ENCODE peak calls at places on chromosomes 12 and 14, in nine cellular contexts. Z, A, P, Q, H, U, M, S and F are unnamed samples.

GRCh38 chr12:6606331-6607131 is 648 bp downstream of the CHD4 start:
- DNase-seq in P (no peak), U (peak), Q (no peak), Z (no peak), H (peak), S (peak), A (no peak), M (peak), F (no peak)

GRCh38 chr14:71855399-71856036 is 76.7 kb upstream of the RGS6 start:
- DNase-seq in P (no peak), S (peak), U (peak), H (peak), A (peak), Q (peak), M (peak), Z (peak), F (peak)

GRCh38 chr14:101719045-101719645 is 42.4 kb upstream of the PPP2R5C start:
- DNase-seq in Z (no peak), A (no peak), M (no peak), S (no peak), Q (no peak), P (no peak), H (no peak), U (no peak), F (no peak)

GRCh38 chr12:55922126-55922525 is 5.6 kb downstream of the PYM1 start:
- DNase-seq in M (no peak), Q (no peak), P (no peak), A (no peak), S (no peak), U (no peak), H (no peak), Z (no peak), F (no peak)

GRCh38 chr14:74697543-74697942 is 15.3 kb downstream of the AREL1 start:
- DNase-seq in P (no peak), Q (peak), S (peak), A (peak), Z (peak), U (no peak), H (peak), M (no peak), F (peak)

GRCh38 chr12:51027342-51027835 is 1.2 kb upstream of the SLC11A2 start:
- DNase-seq in Z (no peak), A (no peak), H (no peak), Q (no peak), S (no peak), P (no peak), M (no peak), U (no peak), F (no peak)

GRCh38 chr12:130398089-130398848 is 60.6 kb downstream of the PIWIL1 start:
- DNase-seq in Q (no peak), S (no peak), M (no peak), H (no peak), Z (no peak), U (no peak), A (no peak), P (no peak), F (no peak)

GRCh38 chr12:19409376-19409775 is 29.9 kb upstream of the AEBP2 start:
- DNase-seq in P (no peak), Z (no peak), H (no peak), Q (no peak), U (no peak), S (peak), M (no peak), A (no peak), F (no peak)

GRCh38 chr14:89443002-89443660 is 26.1 kb upstream of the FOXN3 start:
- DNase-seq in P (no peak), Z (no peak), S (no peak), A (peak), U (no peak), M (no peak), H (no peak), Q (no peak), F (no peak)

GRCh38 chr12:45989277-45989856 is 1.0 kb downstream of the SCAF11 start:
- DNase-seq in S (no peak), Q (no peak), P (peak), M (no peak), Z (no peak), A (no peak), U (no peak), H (no peak), F (no peak)

GRCh38 chr14:103733651-103734050 is 18.0 kb downstream of the ZFYVE21 start:
- DNase-seq in U (no peak), Z (no peak), Q (no peak), A (no peak), M (no peak), H (no peak), P (no peak), S (no peak), F (no peak)

GRCh38 chr12:51275088-51275487 is 4.9 kb upstream of the SMAGP start:
- DNase-seq in Z (no peak), H (no peak), A (no peak), M (no peak), P (no peak), Q (no peak), S (no peak), U (no peak), F (no peak)

GRCh38 chr14:89269404-89269803 is 147.6 kb downstream of the FOXN3 start:
- DNase-seq in M (no peak), Z (no peak), U (no peak), A (no peak), P (no peak), H (no peak), Q (no peak), S (no peak), F (no peak)

GRCh38 chr14:99681101-99681831 is 2.8 kb upstream of the CYP46A1 start:
- DNase-seq in Q (no peak), S (no peak), U (no peak), H (no peak), M (no peak), Z (no peak), P (peak), A (no peak), F (no peak)

GRCh38 chr12:116484807-116485206 is 74.4 kb upstream of the MAP1LC3B2 start:
- DNase-seq in P (no peak), M (no peak), S (peak), Z (no peak), U (no peak), H (no peak), A (peak), Q (no peak), F (no peak)

GRCh38 chr12:29160230-29160629 is 11.2 kb downstream of the FAR2 start:
- DNase-seq in Z (no peak), M (no peak), Q (no peak), H (no peak), S (no peak), A (no peak), U (no peak), P (no peak), F (no peak)

GRCh38 chr12:16939871-16940306 is 333.9 kb upstream of the LMO3 start:
- DNase-seq in P (no peak), U (no peak), S (peak), Z (peak), M (no peak), H (peak), Q (no peak), A (no peak), F (no peak)

GRCh38 chr14:85531594-85532391 is 1.8 kb downstream of the FLRT2 start:
- DNase-seq in A (peak), Q (no peak), Z (peak), S (peak), M (no peak), P (no peak), H (peak), U (no peak), F (peak)

GRCh38 chr14:98741523-98741922 is 530.5 kb downstream of the BCL11B start:
- DNase-seq in P (no peak), A (no peak), H (no peak), M (no peak), S (no peak), Q (no peak), U (no peak), Z (no peak), F (no peak)